ENCODE peak calls at places on chromosome 4, in five cellular contexts. R is NCI-H446 treated with DMSO at 0.1 percent for 48 hours, W is sciatic nerve, X is fibroblast of pulmonary artery, Y is omental fat pad. Z is an unnamed sample.

GRCh38 chr4:10063544-10064300 is 42.4 kb upstream of the SLC2A9 start:
- DNase-seq in X (peak; percentile 95), Y (no peak), R (peak; percentile 46), W (no peak), Z (no peak)

GRCh38 chr4:147736458-147736857 is 4.6 kb downstream of the ARHGAP10 start:
- DNase-seq in X (peak; percentile 89), R (no peak), Y (no peak), W (no peak), Z (no peak)

GRCh38 chr4:187380181-187380581 is 615.4 kb upstream of the ZFP42 start:
- DNase-seq in R (no peak), X (peak; percentile 7), Y (no peak), W (no peak), Z (no peak)

GRCh38 chr4:165398570-165398969 is 19.8 kb downstream of the CPE start:
- DNase-seq in Y (no peak), R (peak; percentile 96), X (peak; percentile 59), W (no peak), Z (no peak)

GRCh38 chr4:84126061-84126787 is 372.9 kb downstream of the NKX6-1 start:
- DNase-seq in R (no peak), Y (no peak), X (no peak), W (no peak), Z (no peak)

GRCh38 chr4:84529169-84529751 is 30.2 kb upstream of the NKX6-1 start:
- DNase-seq in W (no peak), R (no peak), Y (no peak), X (peak; percentile 39), Z (no peak)

GRCh38 chr4:40321671-40322131 is 13.4 kb upstream of the CHRNA9 start:
- DNase-seq in R (no peak), Y (no peak), W (no peak), X (peak; percentile 38), Z (no peak)

GRCh38 chr4:68451246-68452211 is 4.3 kb downstream of the TMPRSS11E start:
- DNase-seq in R (no peak), Y (no peak), X (no peak), W (no peak), Z (no peak)

GRCh38 chr4:6929735-6930464 is 20.3 kb downstream of the TBC1D14 start:
- DNase-seq in R (no peak), W (no peak), X (no peak), Y (no peak), Z (no peak)

GRCh38 chr4:76153356-76153755 is 5.2 kb upstream of the NUP54 start:
- DNase-seq in R (no peak), W (no peak), X (no peak), Y (no peak), Z (no peak)

GRCh38 chr4:125313497-125313896 is 1.3 kb upstream of the FAT4 start:
- DNase-seq in W (no peak), X (peak; percentile 96), Y (no peak), R (peak; percentile 83), Z (no peak)

GRCh38 chr4:62644372-62644771 is 1444.2 kb downstream of the ADGRL3 start:
- DNase-seq in W (no peak), R (peak; percentile 29), X (peak; percentile 67), Y (no peak), Z (no peak)

GRCh38 chr4:174193438-174194015 is 89.9 kb downstream of the FBXO8 start:
- DNase-seq in X (no peak), R (no peak), Y (no peak), W (no peak), Z (no peak)

GRCh38 chr4:100651499-100652165 is 133.8 kb upstream of the EMCN start:
- DNase-seq in X (no peak), R (no peak), W (no peak), Y (no peak), Z (no peak)

GRCh38 chr4:30718021-30718888 is 1.9 kb upstream of the PCDH7 start:
- DNase-seq in W (no peak), R (peak; percentile 54), Y (no peak), X (peak; percentile 31), Z (no peak)

GRCh38 chr4:37765741-37766140 is 60.7 kb upstream of the PGM2 start:
- DNase-seq in W (no peak), X (no peak), R (no peak), Y (no peak), Z (no peak)

GRCh38 chr4:78417603-78418002 is 134.0 kb upstream of the ANXA3 start:
- DNase-seq in W (no peak), X (no peak), R (no peak), Y (no peak), Z (no peak)

GRCh38 chr4:1463088-1463926 is 57.1 kb upstream of the NKX1-1 start:
- DNase-seq in X (peak; percentile 68), Y (no peak), R (no peak), W (no peak), Z (no peak)

GRCh38 chr4:91837608-91838029 is 466.1 kb upstream of the GRID2 start:
- DNase-seq in R (no peak), W (no peak), Y (no peak), X (peak; percentile 88), Z (no peak)

GRCh38 chr4:20422398-20422797 is 170.7 kb downstream of the SLIT2 start:
- DNase-seq in R (no peak), X (peak; percentile 80), Y (no peak), W (no peak), Z (no peak)

GRCh38 chr4:89111833-89112563 is 665 bp downstream of the TIGD2 start:
- DNase-seq in Y (no peak), X (peak; percentile 97), W (no peak), R (no peak), Z (no peak)

GRCh38 chr4:87657525-87657924 is 7.4 kb downstream of the DMP1 start:
- DNase-seq in R (no peak), W (no peak), X (peak; percentile 66), Y (no peak), Z (no peak)

GRCh38 chr4:8917321-8917811 is 45.7 kb upstream of the HMX1 start:
- DNase-seq in Y (no peak), X (no peak), W (no peak), R (no peak), Z (peak; percentile 52)

GRCh38 chr4:13642576-13642975 is 15.1 kb upstream of the BOD1L1 start:
- DNase-seq in Y (no peak), R (peak; percentile 69), W (peak; percentile 70), X (peak; percentile 52), Z (no peak)

GRCh38 chr4:1521821-1522361 is 115.6 kb upstream of the NKX1-1 start:
- DNase-seq in Y (no peak), R (no peak), W (no peak), X (no peak), Z (peak; percentile 37)

GRCh38 chr4:95095352-95095974 is 337.7 kb downstream of the BMPR1B start:
- DNase-seq in R (no peak), Y (no peak), W (no peak), X (peak; percentile 59), Z (no peak)

GRCh38 chr4:79949186-79949585 is 123.8 kb downstream of the ANTXR2 start:
- DNase-seq in X (no peak), R (no peak), W (no peak), Y (no peak), Z (no peak)

GRCh38 chr4:122218762-122219161 is 66.6 kb downstream of the BLTP1 start:
- DNase-seq in Y (no peak), W (no peak), X (peak; percentile 21), R (no peak), Z (no peak)

Z was measured in suprapubic skin.